ENCODE peak calls at places on chromosomes 7 and 10, in seven cellular contexts. Y is neural crest cell, T is cardiac muscle cell, P is left ventricle myocardium inferior, I is right cardiac atrium, B is D721Med, A is HCT116. F is an unnamed sample.

GRCh38 chr10:69757553-69758309 is 44.0 kb upstream of the COL13A1 start:
- DNase-seq in Y (no peak), I (peak), P (peak), A (no peak), T (peak), B (no peak), F (no peak)

GRCh38 chr10:13705526-13706169 is 118.9 kb downstream of the PRPF18 start:
- DNase-seq in P (peak), Y (no peak), T (peak), I (no peak), A (no peak), B (no peak), F (no peak)

GRCh38 chr10:100522107-100522811 is 2.6 kb upstream of the SEC31B start:
- DNase-seq in I (no peak), P (no peak), A (no peak), Y (no peak), T (no peak), B (no peak), F (no peak)

GRCh38 chr7:122885583-122886356 is 490 bp downstream of the CADPS2 start:
- DNase-seq in A (no peak), P (peak), I (peak), T (peak), Y (peak), B (no peak), F (peak)

GRCh38 chr10:4307784-4308364 is 518.1 kb upstream of the AKR1E2 start:
- DNase-seq in T (peak), B (no peak), I (peak), A (no peak), Y (no peak), P (peak), F (no peak)

GRCh38 chr10:15344876-15345285 is 26.2 kb downstream of the FAM171A1 start:
- DNase-seq in Y (peak), A (no peak), P (no peak), T (peak), B (no peak), I (no peak), F (peak)

GRCh38 chr7:131835141-131835540 is 278.7 kb upstream of the PODXL start:
- DNase-seq in B (no peak), A (no peak), T (no peak), P (no peak), I (no peak), Y (no peak), F (no peak)

GRCh38 chr7:149761307-149761706 is 12.1 kb downstream of the ZNF467 start:
- DNase-seq in T (no peak), A (no peak), I (no peak), Y (no peak), B (no peak), P (no peak), F (no peak)

GRCh38 chr7:18610331-18610948 is 114.9 kb downstream of the HDAC9 start:
- DNase-seq in B (no peak), I (no peak), P (no peak), Y (peak), T (peak), A (peak), F (peak)

GRCh38 chr7:21469894-21470293 is 42.0 kb downstream of the SP4 start:
- DNase-seq in P (no peak), T (no peak), I (no peak), B (no peak), A (no peak), Y (no peak), F (no peak)

GRCh38 chr7:155992974-155993373 is 180.7 kb upstream of the SHH start:
- DNase-seq in P (no peak), Y (no peak), B (no peak), A (no peak), I (no peak), T (no peak), F (no peak)

GRCh38 chr7:29764227-29764626 is 42.1 kb upstream of the WIPF3 start:
- DNase-seq in P (no peak), A (no peak), T (no peak), Y (no peak), B (no peak), I (no peak), F (peak)

GRCh38 chr10:118531105-118531851 is 64.2 kb downstream of the PRLHR start:
- DNase-seq in P (peak), T (no peak), I (peak), B (no peak), A (no peak), Y (no peak), F (no peak)

GRCh38 chr7:127390186-127390816 is 2.2 kb downstream of the ZNF800 start:
- DNase-seq in I (no peak), P (no peak), Y (no peak), B (no peak), T (no peak), A (no peak), F (no peak)

GRCh38 chr7:151821806-151822540 is 54.9 kb downstream of the PRKAG2 start:
- DNase-seq in Y (no peak), B (no peak), T (no peak), A (no peak), P (no peak), I (no peak), F (no peak)

GRCh38 chr7:41147651-41148360 is 555.1 kb downstream of the INHBA start:
- DNase-seq in I (no peak), T (no peak), A (no peak), B (no peak), P (no peak), Y (no peak), F (no peak)

GRCh38 chr10:71547290-71547689 is 150.6 kb downstream of the CDH23 start:
- DNase-seq in Y (no peak), A (no peak), P (no peak), T (no peak), I (no peak), B (no peak), F (no peak)

GRCh38 chr7:15471387-15471786 is 90.4 kb downstream of the AGMO start:
- DNase-seq in B (no peak), A (no peak), T (no peak), P (no peak), I (no peak), Y (no peak), F (peak)

GRCh38 chr7:4266270-4267040 is 415.6 kb upstream of the FOXK1 start:
- DNase-seq in T (no peak), B (no peak), I (no peak), A (no peak), P (no peak), Y (no peak), F (no peak)

GRCh38 chr10:121886997-121887622 is 40.7 kb downstream of the ATE1 start:
- DNase-seq in Y (peak), T (peak), I (peak), P (no peak), A (peak), B (peak), F (peak)

GRCh38 chr10:7405637-7406036 is 5.2 kb downstream of the SFMBT2 start:
- DNase-seq in A (no peak), T (peak), Y (no peak), I (no peak), B (no peak), P (no peak), F (no peak)

GRCh38 chr10:77179015-77179695 is 458.5 kb downstream of the KCNMA1 start:
- DNase-seq in A (no peak), B (no peak), Y (no peak), T (peak), I (peak), P (no peak), F (peak)

GRCh38 chr7:137953692-137954470 is 48.0 kb downstream of the CREB3L2 start:
- DNase-seq in P (no peak), A (peak), Y (no peak), T (peak), B (no peak), I (no peak), F (peak)

GRCh38 chr10:29131952-29132820 is 156.7 kb upstream of the LYZL1 start:
- DNase-seq in P (peak), A (no peak), I (peak), Y (no peak), T (peak), B (no peak), F (peak)

GRCh38 chr10:95363303-95363912 is 72.6 kb upstream of the PDLIM1 start:
- DNase-seq in P (no peak), Y (peak), B (peak), A (peak), I (no peak), T (peak), F (peak)

GRCh38 chr10:6416892-6417512 is 163.1 kb downstream of the PRKCQ start:
- DNase-seq in A (peak), Y (peak), I (no peak), B (no peak), T (peak), P (no peak), F (peak)